ENCODE peak calls at places on chromosomes 13 and 19, in four cellular contexts. W, M, K and L are unnamed samples.

GRCh38 chr19:33399081-33399744 is 25.7 kb downstream of the CEBPG start:
- DNase-seq in K (no peak), W (no peak), M (no peak), L (no peak)

GRCh38 chr19:39599116-39599515 is 3.2 kb upstream of the LGALS13 start:
- DNase-seq in K (peak; percentile 18), M (peak; percentile 2), W (peak; percentile 24), L (peak; percentile 25)

GRCh38 chr13:110450941-110451340 is 110.6 kb downstream of the RAB20 start:
- DNase-seq in W (no peak), M (no peak), K (no peak), L (no peak)

GRCh38 chr19:30817965-30818364 is 445.8 kb downstream of the ZNF536 start:
- DNase-seq in K (no peak), W (no peak), M (no peak), L (no peak)

GRCh38 chr19:13717194-13717643 is 47.1 kb upstream of the MRI1 start:
- DNase-seq in M (no peak), W (no peak), K (no peak), L (no peak)

GRCh38 chr19:19004144-19004543 is 29.2 kb downstream of the SUGP2 start:
- DNase-seq in K (no peak), W (no peak), M (no peak), L (no peak)

GRCh38 chr13:63614874-63615612 is 2199.4 kb upstream of the PCDH20 start:
- DNase-seq in M (no peak), K (no peak), W (no peak), L (no peak)

GRCh38 chr13:56886398-56886797 is 254.3 kb upstream of the PRR20A start:
- DNase-seq in W (no peak), K (no peak), M (no peak), L (no peak)

GRCh38 chr19:19081642-19082151 is 17.9 kb downstream of the SLC25A42 start:
- DNase-seq in W (no peak), K (no peak), M (peak; percentile 45), L (no peak)

GRCh38 chr19:46000497-46001246 is 5.4 kb downstream of the CCDC61 start:
- DNase-seq in W (peak; percentile 84), K (peak; percentile 79), M (no peak), L (peak; percentile 88)

GRCh38 chr13:28475916-28476725 is 18.8 kb downstream of the FLT1 start:
- DNase-seq in W (no peak), K (no peak), M (no peak), L (no peak)

GRCh38 chr13:41354416-41354815 is 43.3 kb downstream of the NAA16 start:
- DNase-seq in M (no peak), W (no peak), K (no peak), L (no peak)

GRCh38 chr19:27776020-27776419 is 1436.9 kb downstream of the UQCRFS1 start:
- DNase-seq in M (peak; percentile 39), W (no peak), K (no peak), L (no peak)

GRCh38 chr13:103876571-103876970 is 810.4 kb upstream of the SLC10A2 start:
- DNase-seq in K (no peak), W (no peak), M (no peak), L (no peak)

GRCh38 chr13:39049274-39049673 is 11.0 kb downstream of the NHLRC3 start:
- DNase-seq in K (no peak), M (no peak), W (no peak), L (no peak)

GRCh38 chr19:2243274-2244121 is 5.6 kb upstream of the AMH start:
- DNase-seq in W (no peak), K (no peak), M (no peak), L (no peak)

GRCh38 chr13:111397202-111397880 is 76.9 kb downstream of the TEX29 start:
- DNase-seq in W (no peak), M (no peak), K (no peak), L (no peak)

GRCh38 chr19:46428278-46429141 is at the start of gene PNMA8C:
- DNase-seq in M (peak; percentile 86), W (peak; percentile 56), K (peak; percentile 35), L (peak; percentile 74)